ENCODE peak calls at places on chromosomes 7 and 10, in ten cellular contexts. Q is K562, K is brain microvascular endothelial cell, N is glutamatergic neuron, A is colonic mucosa, T is H9, B is astrocyte of the spinal cord, P is GM13977, I is transverse colon, C is cardiac muscle cell. M is an unnamed sample.

GRCh38 chr10:24463683-24464426 is 254.9 kb downstream of the KIAA1217 start:
- DNase-seq in C (no peak), A (peak), N (no peak), P (peak), Q (no peak), I (peak), K (peak), T (no peak), B (peak), M (peak)

GRCh38 chr10:132962623-132963429 is 20.5 kb upstream of the CFAP46 start:
- DNase-seq in I (no peak), K (peak), Q (no peak), A (no peak), N (no peak), P (no peak), T (no peak), C (no peak), B (peak), M (no peak)

GRCh38 chr10:12973149-12973718 is 28.3 kb downstream of the CCDC3 start:
- DNase-seq in T (no peak), P (no peak), A (no peak), N (no peak), K (no peak), I (no peak), B (no peak), C (no peak), Q (no peak), M (no peak)

GRCh38 chr7:116285252-116285651 is 74.9 kb downstream of the TES start:
- DNase-seq in K (no peak), Q (no peak), A (no peak), C (no peak), P (no peak), N (no peak), B (no peak), I (no peak), T (no peak), M (no peak)

GRCh38 chr7:142323706-142324105 is 65.8 kb upstream of the PRSS58 start:
- DNase-seq in B (no peak), Q (peak), P (no peak), K (no peak), A (no peak), N (peak), I (peak), C (peak), T (peak), M (no peak)

GRCh38 chr7:117728858-117729257 is 144.4 kb downstream of the CTTNBP2 start:
- DNase-seq in B (peak), K (no peak), P (no peak), Q (no peak), T (no peak), C (no peak), A (no peak), N (no peak), I (no peak), M (no peak)

GRCh38 chr10:29873941-29874340 is 185.4 kb downstream of the JCAD start:
- DNase-seq in C (no peak), A (no peak), I (no peak), B (no peak), P (no peak), N (no peak), K (peak), Q (no peak), T (no peak), M (no peak)

GRCh38 chr7:146387140-146387539 is 270.5 kb downstream of the CNTNAP2 start:
- DNase-seq in C (no peak), N (no peak), A (no peak), I (no peak), T (no peak), K (no peak), B (no peak), Q (no peak), P (no peak), M (no peak)

GRCh38 chr10:83522881-83523386 is 616.4 kb upstream of the GHITM start:
- DNase-seq in T (no peak), K (peak), I (no peak), B (peak), C (no peak), A (no peak), Q (no peak), P (no peak), N (no peak), M (no peak)

GRCh38 chr10:125768217-125768616 is 7.4 kb downstream of the MMP21 start:
- DNase-seq in A (no peak), Q (peak), T (no peak), I (no peak), N (no peak), K (no peak), B (peak), P (no peak), C (peak), M (no peak)

GRCh38 chr7:101618207-101618839 is 10.8 kb downstream of the MYL10 start:
- DNase-seq in B (no peak), P (no peak), Q (no peak), I (no peak), A (no peak), C (no peak), T (no peak), K (no peak), N (no peak), M (no peak)

GRCh38 chr7:7157887-7158271 is 24.5 kb upstream of the C1GALT1 start:
- DNase-seq in P (no peak), I (no peak), A (no peak), T (no peak), K (peak), N (no peak), Q (no peak), B (peak), C (no peak), M (no peak)

GRCh38 chr10:110352930-110353243 is 48.2 kb upstream of the SMNDC1 start:
- DNase-seq in K (no peak), I (no peak), Q (no peak), B (no peak), P (no peak), T (no peak), N (no peak), C (no peak), A (no peak), M (no peak)

GRCh38 chr10:124157286-124157685 is 63.9 kb upstream of the CHST15 start:
- DNase-seq in N (no peak), I (no peak), B (peak), C (no peak), K (no peak), A (no peak), Q (no peak), T (no peak), P (no peak), M (no peak)

GRCh38 chr10:43284341-43284910 is 17.6 kb upstream of the RASGEF1A start:
- DNase-seq in N (no peak), B (no peak), T (peak), I (no peak), Q (no peak), K (no peak), C (peak), P (peak), A (no peak), M (no peak)

GRCh38 chr10:13414855-13415254 is 66.8 kb upstream of the SEPHS1 start:
- DNase-seq in B (peak), Q (no peak), N (no peak), T (peak), I (peak), K (peak), P (no peak), A (peak), C (peak), M (no peak)

GRCh38 chr10:42640610-42641229 is 2.4 kb upstream of the ZNF33B start:
- DNase-seq in B (no peak), N (no peak), C (no peak), P (no peak), I (peak), A (peak), T (peak), Q (no peak), K (no peak), M (no peak)

GRCh38 chr7:135964254-135964653 is 12.9 kb downstream of the MTPN start:
- DNase-seq in C (no peak), N (no peak), A (no peak), B (no peak), Q (no peak), I (no peak), P (no peak), T (no peak), K (no peak), M (no peak)

GRCh38 chr7:732094-732541 is 5.0 kb upstream of the PRKAR1B start:
- DNase-seq in P (no peak), N (peak), C (peak), Q (no peak), B (peak), I (peak), K (peak), T (peak), A (peak), M (no peak)

GRCh38 chr7:68155676-68156075 is 1159.0 kb downstream of the TYW1 start:
- DNase-seq in I (no peak), B (no peak), K (no peak), P (no peak), A (no peak), N (no peak), T (no peak), Q (no peak), C (no peak), M (no peak)

GRCh38 chr10:63583909-63584747 is 62.9 kb downstream of the REEP3 start:
- DNase-seq in K (no peak), C (no peak), N (no peak), P (no peak), T (no peak), I (no peak), A (no peak), Q (no peak), B (no peak), M (no peak)

GRCh38 chr10:130808686-130809085 is 502.8 kb downstream of the TCERG1L start:
- DNase-seq in B (no peak), A (no peak), P (no peak), Q (no peak), C (no peak), N (no peak), T (no peak), I (no peak), K (no peak), M (no peak)

GRCh38 chr7:85737426-85737825 is 550.6 kb upstream of the SEMA3D start:
- DNase-seq in A (no peak), C (no peak), K (no peak), T (no peak), Q (no peak), P (no peak), B (no peak), N (no peak), I (no peak), M (no peak)

GRCh38 chr7:20684581-20684980 is 69.1 kb downstream of the ABCB5 start:
- DNase-seq in P (no peak), I (no peak), T (no peak), K (no peak), N (no peak), A (no peak), B (no peak), Q (no peak), C (no peak), M (no peak)

GRCh38 chr7:137882261-137882668 is 35.5 kb upstream of the DGKI start:
- DNase-seq in K (peak), I (no peak), A (no peak), P (peak), Q (peak), N (no peak), C (no peak), T (no peak), B (peak), M (peak)

GRCh38 chr10:71837085-71837827 is 13.8 kb downstream of the PSAP start:
- DNase-seq in A (no peak), B (no peak), N (peak), K (no peak), T (peak), C (peak), I (no peak), Q (peak), P (no peak), M (no peak)

GRCh38 chr7:155093586-155093985 is 23.5 kb downstream of the HTR5A start:
- DNase-seq in A (no peak), N (no peak), P (no peak), B (no peak), K (no peak), C (no peak), I (no peak), T (no peak), Q (no peak), M (no peak)

GRCh38 chr7:138338361-138338760 is 121.7 kb upstream of the TRIM24 start:
- DNase-seq in B (peak), Q (no peak), T (no peak), C (no peak), K (peak), P (no peak), A (peak), I (no peak), N (no peak), M (no peak)

GRCh38 chr7:52634996-52635395 is 400.4 kb upstream of the POM121L12 start:
- DNase-seq in K (no peak), C (peak), B (no peak), I (no peak), N (no peak), P (no peak), Q (no peak), T (no peak), A (no peak), M (no peak)

GRCh38 chr7:67937717-67938191 is 941.1 kb downstream of the TYW1 start:
- DNase-seq in T (no peak), I (no peak), Q (no peak), N (no peak), P (no peak), A (no peak), C (peak), K (peak), B (peak), M (no peak)

GRCh38 chr7:140217750-140218501 is 41.1 kb upstream of the KDM7A start:
- DNase-seq in B (no peak), C (no peak), I (no peak), K (no peak), N (no peak), A (no peak), P (no peak), Q (no peak), T (no peak), M (no peak)

GRCh38 chr10:127035827-127036226 is 130.6 kb downstream of the DOCK1 start:
- DNase-seq in P (no peak), I (no peak), T (no peak), K (no peak), A (peak), N (no peak), Q (no peak), C (no peak), B (no peak), M (no peak)

GRCh38 chr10:70355234-70356021 is 27.0 kb downstream of the LRRC20 start:
- DNase-seq in K (no peak), B (no peak), N (no peak), C (no peak), I (peak), Q (no peak), T (no peak), A (no peak), P (peak), M (no peak)

DNA sequence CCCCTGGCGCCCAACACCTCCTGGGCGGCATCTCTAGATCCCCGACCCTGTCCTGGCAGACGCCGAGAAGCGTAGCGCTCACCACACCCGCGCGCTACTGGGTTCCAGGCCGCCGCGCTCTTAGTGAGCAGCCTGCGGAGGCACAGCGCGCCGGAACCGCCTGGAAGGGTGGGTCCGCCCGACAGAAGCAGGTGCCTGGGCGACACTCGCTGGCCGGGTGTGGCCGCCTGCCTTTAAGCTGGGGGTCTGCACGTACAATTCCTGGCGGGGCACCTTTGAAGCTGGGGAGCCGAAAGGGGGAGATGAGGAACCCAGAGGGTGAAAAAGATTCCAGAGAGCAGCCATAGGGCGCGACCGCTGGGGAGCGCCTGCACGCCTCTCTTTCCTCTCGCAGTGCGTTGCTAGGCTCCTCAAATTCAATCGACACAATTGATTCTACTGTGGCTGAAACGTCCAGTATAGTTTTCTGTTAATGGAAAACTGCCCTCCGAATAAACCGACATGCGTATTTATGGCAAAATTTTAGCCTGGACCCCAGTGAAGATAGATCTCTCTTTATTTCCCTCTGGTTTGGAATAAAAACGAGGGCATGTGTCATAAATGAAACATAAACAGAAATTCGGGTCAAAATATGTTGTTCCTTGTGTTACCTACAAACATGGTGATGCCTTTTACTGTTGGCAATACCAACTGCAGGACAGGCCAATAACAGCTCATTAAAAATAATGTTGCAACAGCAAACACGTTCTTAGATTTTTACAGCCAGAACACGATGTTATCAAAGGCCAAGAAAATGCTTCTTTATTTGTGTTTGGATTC is 4.6 kb downstream of the HMX3 start:
- DNase-seq in C (no peak), Q (no peak), K (no peak), P (peak), A (no peak), N (peak), T (no peak), B (no peak), I (no peak), M (no peak)
- TF ChIP-seq CTCF in C (no peak), Q (no peak), K (peak), P (peak), A (no peak), N (no peak), T (peak), B (no peak), I (no peak), M (no peak)

GRCh38 chr10:33337335-33337854 is 2.9 kb upstream of the NRP1 start:
- DNase-seq in P (no peak), Q (no peak), B (peak), I (no peak), K (peak), A (peak), C (peak), N (no peak), T (no peak), M (no peak)
- TF ChIP-seq CTCF in P (no peak), Q (no peak), B (peak), I (peak), K (peak), A (no peak), C (peak), N (peak), T (no peak), M (peak)

DNA sequence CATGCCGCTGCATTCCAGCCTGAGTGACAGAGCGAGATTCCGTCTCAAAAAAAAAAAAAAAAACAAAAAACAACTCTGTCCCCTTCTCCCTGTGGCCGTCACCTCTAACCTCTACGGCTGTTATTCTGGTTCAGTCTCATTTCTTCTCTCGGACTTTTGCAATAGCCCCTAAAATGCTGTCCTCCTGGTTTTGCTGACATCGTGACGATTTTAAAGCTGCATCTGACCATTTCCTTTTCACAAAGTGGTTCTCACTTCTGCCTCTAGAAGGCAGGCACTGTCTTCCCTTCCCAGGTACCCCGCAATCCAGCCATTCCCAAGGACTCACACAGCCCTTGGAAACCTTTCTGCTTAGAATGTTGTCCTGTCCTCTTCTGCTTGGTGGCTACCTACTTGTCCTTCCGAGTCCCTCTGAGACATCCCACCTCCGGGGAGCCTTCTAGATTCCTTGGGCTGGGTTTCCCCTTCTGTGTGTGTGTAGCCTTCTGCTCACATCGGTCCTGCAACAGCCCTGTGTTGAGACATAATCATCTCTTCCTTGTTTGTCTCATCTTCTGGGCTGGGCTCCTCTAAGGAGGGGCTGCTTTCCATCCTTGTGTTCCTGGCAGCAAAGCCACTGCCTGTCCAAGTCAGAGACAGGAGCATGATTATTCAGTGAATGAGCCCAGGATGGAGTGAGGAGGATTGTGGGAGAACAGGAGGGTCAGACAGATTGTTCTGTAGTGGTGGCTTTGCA is 83.1 kb downstream of the GRK5 start:
- DNase-seq in N (no peak), B (no peak), P (no peak), Q (no peak), I (no peak), A (no peak), C (no peak), T (no peak), K (no peak), M (no peak)
- TF ChIP-seq CTCF in N (no peak), B (no peak), P (no peak), Q (no peak), I (no peak), A (no peak), C (no peak), T (peak), K (peak), M (peak)

GRCh38 chr7:51430480-51431086 is 114.0 kb upstream of the COBL start:
- DNase-seq in P (peak), K (peak), A (peak), Q (peak), I (peak), T (no peak), B (peak), N (peak), C (peak), M (no peak)

GRCh38 chr7:51426163-51426562 is 109.6 kb upstream of the COBL start:
- DNase-seq in T (no peak), C (no peak), I (no peak), A (no peak), N (no peak), Q (no peak), K (no peak), P (no peak), B (no peak), M (no peak)

GRCh38 chr7:51428226-51428887 is 111.7 kb upstream of the COBL start:
- DNase-seq in C (no peak), K (peak), Q (no peak), I (peak), N (peak), B (no peak), T (no peak), P (no peak), A (no peak), M (no peak)
- TF ChIP-seq CTCF in C (no peak), K (peak), Q (peak), I (peak), N (no peak), B (peak), T (peak), P (peak), A (peak), M (no peak)

GRCh38 chr10:118310822-118311221 is 31.3 kb downstream of the FAM204A start:
- DNase-seq in P (no peak), T (no peak), K (no peak), B (peak), Q (no peak), A (no peak), I (no peak), N (no peak), C (no peak), M (no peak)

GRCh38 chr10:118307237-118307636 is 34.9 kb downstream of the FAM204A start:
- DNase-seq in N (no peak), T (no peak), Q (no peak), C (no peak), P (no peak), K (no peak), A (no peak), I (no peak), B (no peak), M (no peak)

GRCh38 chr10:118309911-118310310 is 32.2 kb downstream of the FAM204A start:
- DNase-seq in N (no peak), T (no peak), P (no peak), B (no peak), Q (no peak), I (no peak), C (no peak), K (no peak), A (no peak), M (no peak)

GRCh38 chr10:118307768-118308347 is 34.3 kb downstream of the FAM204A start:
- DNase-seq in A (no peak), K (no peak), I (no peak), C (no peak), Q (no peak), P (no peak), B (no peak), N (no peak), T (no peak), M (no peak)

GRCh38 chr10:118308664-118309063 is 33.5 kb downstream of the FAM204A start:
- DNase-seq in N (no peak), K (no peak), I (no peak), P (no peak), B (no peak), C (no peak), Q (no peak), T (peak), A (no peak), M (no peak)
- TF ChIP-seq CTCF in N (no peak), K (peak), I (no peak), P (no peak), B (no peak), C (no peak), Q (no peak), T (no peak), A (no peak), M (no peak)